ENCODE peak calls at places on chromosome 16, in four cellular contexts. A is GM12865, M is astrocyte of the spinal cord, X is glutamatergic neuron. I is an unnamed sample.

GRCh38 chr16:87966685-87967185 is 15.5 kb downstream of the BANP start:
- DNase-seq in A (no peak), M (no peak), X (no peak), I (no peak)

GRCh38 chr16:80041399-80041798 is 440.9 kb upstream of the MAF start:
- DNase-seq in M (no peak), X (no peak), A (no peak), I (no peak)

GRCh38 chr16:19522369-19523159 is 666 bp upstream of the GDE1 start:
- DNase-seq in M (no peak), X (no peak), A (peak), I (no peak)

GRCh38 chr16:19005561-19006445 is 22.1 kb downstream of the TMC7 start:
- DNase-seq in X (no peak), M (peak), A (no peak), I (peak)

GRCh38 chr16:28910046-28911031 is 14.7 kb downstream of the RABEP2 start:
- DNase-seq in M (no peak), A (no peak), X (no peak), I (no peak)

GRCh38 chr16:720507-720989 is 398 bp upstream of the ANTKMT start:
- DNase-seq in X (peak), A (peak), M (peak), I (peak)

GRCh38 chr16:2485811-2486507 is 11.0 kb downstream of the TBC1D24 start:
- DNase-seq in M (no peak), X (no peak), A (no peak), I (no peak)

GRCh38 chr16:54651851-54652770 is 278.6 kb upstream of the IRX5 start:
- DNase-seq in M (no peak), X (no peak), A (no peak), I (no peak)

GRCh38 chr16:79776243-79776884 is 175.8 kb upstream of the MAF start:
- DNase-seq in M (peak), X (peak), A (no peak), I (no peak)

GRCh38 chr16:84448444-84448843 is 56.0 kb downstream of the MEAK7 start:
- DNase-seq in A (no peak), X (no peak), M (no peak), I (no peak)

GRCh38 chr16:12845282-12845681 is 41.6 kb upstream of the CPPED1 start:
- DNase-seq in A (no peak), X (no peak), M (no peak), I (no peak)

GRCh38 chr16:10870808-10871156 is 6.2 kb upstream of the CIITA start:
- DNase-seq in A (no peak), X (no peak), M (no peak), I (no peak)

GRCh38 chr16:88455610-88456355 is 2.7 kb downstream of the ZFPM1 start:
- DNase-seq in X (peak), A (peak), M (no peak), I (peak)

GRCh38 chr16:20938426-20938825 is 37.9 kb downstream of the LYRM1 start:
- DNase-seq in X (no peak), A (no peak), M (peak), I (no peak)

GRCh38 chr16:74862743-74863244 is 88.2 kb upstream of the FA2H start:
- DNase-seq in A (peak), X (no peak), M (peak), I (no peak)

GRCh38 chr16:74019608-74020007 is 277.0 kb upstream of the PSMD7 start:
- DNase-seq in X (no peak), M (no peak), A (no peak), I (no peak)

GRCh38 chr16:83134638-83135037 is 507.9 kb downstream of the CDH13 start:
- DNase-seq in A (no peak), X (no peak), M (no peak), I (no peak)

GRCh38 chr16:55494994-55495421 is 13.9 kb upstream of the LPCAT2 start:
- DNase-seq in X (no peak), A (no peak), M (peak), I (no peak)

GRCh38 chr16:89331371-89332109 is 114.0 kb downstream of the ZNF778 start:
- DNase-seq in X (no peak), M (no peak), A (no peak), I (no peak)

GRCh38 chr16:49382916-49383315 is 9.3 kb downstream of the C16orf78 start:
- DNase-seq in X (no peak), M (no peak), A (peak), I (peak)

GRCh38 chr16:15523092-15523541 is 88.7 kb downstream of the BMERB1 start:
- DNase-seq in A (peak), X (no peak), M (no peak), I (no peak)

GRCh38 chr16:35506898-35507194 is 2047.4 kb downstream of the TP53TG3F start:
- DNase-seq in M (no peak), A (no peak), X (no peak), I (no peak)

GRCh38 chr16:56451753-56452689 is 667 bp downstream of the OGFOD1 start:
- DNase-seq in M (peak), A (peak), X (peak), I (no peak)

GRCh38 chr16:11681526-11681925 is 13.3 kb downstream of the SNN start:
- DNase-seq in X (no peak), A (peak), M (no peak), I (no peak)

GRCh38 chr16:64615647-64616280 is 506.1 kb downstream of the CDH11 start:
- DNase-seq in X (peak), M (peak), A (no peak), I (no peak)

GRCh38 chr16:15781650-15782049 is 75.2 kb downstream of the MYH11 start:
- DNase-seq in M (no peak), X (no peak), A (no peak), I (no peak)

GRCh38 chr16:51374346-51374745 is 223.3 kb upstream of the SALL1 start:
- DNase-seq in A (no peak), X (no peak), M (peak), I (no peak)

GRCh38 chr16:51374790-51375189 is 223.7 kb upstream of the SALL1 start:
- DNase-seq in M (no peak), X (no peak), A (no peak), I (no peak)

DNA sequence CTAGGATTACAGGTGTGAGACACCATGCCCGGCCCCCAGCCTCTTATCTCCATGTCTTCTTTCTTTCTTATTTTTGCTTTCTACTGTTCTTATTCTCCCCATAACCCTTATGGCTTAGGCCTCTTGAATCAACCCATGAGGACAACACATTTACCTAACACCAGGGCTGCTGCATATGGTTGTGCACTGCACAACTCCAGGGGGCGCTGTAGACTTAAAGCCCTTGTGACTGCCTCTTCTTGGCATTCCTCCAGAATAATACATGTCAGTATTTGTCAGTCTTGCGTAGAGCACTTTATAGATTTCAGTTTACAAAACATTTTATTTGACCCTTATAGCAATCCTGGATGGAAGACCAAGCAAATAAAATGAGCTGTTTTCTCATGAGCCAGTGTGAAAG is 225.0 kb upstream of the SALL1 start:
- DNase-seq in X (no peak), A (no peak), M (no peak), I (no peak)
- TF ChIP-seq CTCF in X (peak), A (no peak), M (no peak), I (peak)

DNA sequence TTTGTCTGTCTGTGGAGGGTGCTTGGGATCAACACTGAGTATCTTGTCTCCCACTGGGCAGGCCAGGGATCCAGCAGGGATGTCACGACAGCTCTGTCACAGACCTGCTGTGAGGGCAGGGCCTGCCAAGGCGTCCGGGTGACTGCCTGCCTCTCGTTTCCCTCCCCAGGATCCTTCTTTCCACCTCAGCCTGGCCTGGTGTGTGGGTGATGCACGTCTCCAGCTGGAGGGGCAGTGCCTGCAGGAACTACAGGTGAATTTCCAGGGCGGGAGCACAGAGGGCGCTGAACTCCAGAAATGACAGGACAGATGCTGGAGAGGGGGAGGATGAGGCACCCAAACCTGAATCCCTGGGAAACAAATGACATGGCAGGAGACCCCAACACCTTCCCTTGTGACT is 6.8 kb upstream of the MMP15 start:
- DNase-seq in X (peak), A (no peak), M (no peak), I (no peak)
- TF ChIP-seq CTCF in X (peak), A (no peak), M (no peak), I (no peak)

GRCh38 chr16:9226924-9227323 is 135.5 kb downstream of the HAPSTR1 start:
- DNase-seq in M (no peak), X (no peak), A (no peak), I (no peak)

GRCh38 chr16:9219811-9220210 is 128.4 kb downstream of the HAPSTR1 start:
- DNase-seq in M (no peak), A (no peak), X (no peak), I (no peak)

DNA sequence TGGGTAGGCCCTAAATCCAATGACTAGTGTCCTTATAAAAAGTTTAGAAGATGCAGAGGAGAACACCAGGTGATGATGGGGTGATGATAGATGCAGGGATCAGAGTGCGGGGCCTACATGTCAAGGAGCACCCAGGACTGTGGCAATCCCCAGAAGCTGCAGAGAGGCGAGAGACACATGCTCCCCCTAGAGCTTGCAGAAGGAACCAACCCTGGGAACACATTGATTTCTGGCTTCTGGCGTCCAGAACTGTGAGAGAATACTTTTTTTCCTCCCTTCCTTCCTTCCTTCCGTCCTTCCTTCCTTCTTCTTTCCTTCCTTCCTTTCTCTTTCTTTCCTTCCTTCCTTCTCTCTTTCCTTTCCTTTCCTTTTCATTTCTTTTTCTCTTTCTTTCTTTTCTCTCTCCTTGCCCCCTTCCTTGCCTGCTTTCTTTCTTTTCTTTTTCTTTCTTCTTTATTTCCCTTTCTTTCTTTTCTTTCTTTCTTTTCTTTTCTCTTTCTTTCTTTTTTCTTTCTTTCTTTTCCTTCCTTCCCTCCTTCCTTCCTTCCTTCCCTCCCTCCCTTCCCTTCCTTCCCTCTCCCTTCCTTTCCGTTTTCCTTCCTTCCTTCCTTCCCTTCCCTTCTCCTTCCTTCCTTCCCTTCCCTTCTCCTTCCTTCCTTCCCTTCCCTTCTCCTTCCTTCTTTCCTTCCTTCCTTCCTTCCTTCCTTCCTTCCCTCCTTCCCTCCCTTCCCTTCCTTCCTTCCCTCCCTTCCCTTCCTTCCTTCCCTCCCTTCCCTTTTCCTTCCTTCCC is 134.3 kb downstream of the HAPSTR1 start:
- DNase-seq in A (peak), X (peak), M (no peak), I (no peak)
- TF ChIP-seq CTCF in A (peak), X (peak), M (peak), I (peak)

DNA sequence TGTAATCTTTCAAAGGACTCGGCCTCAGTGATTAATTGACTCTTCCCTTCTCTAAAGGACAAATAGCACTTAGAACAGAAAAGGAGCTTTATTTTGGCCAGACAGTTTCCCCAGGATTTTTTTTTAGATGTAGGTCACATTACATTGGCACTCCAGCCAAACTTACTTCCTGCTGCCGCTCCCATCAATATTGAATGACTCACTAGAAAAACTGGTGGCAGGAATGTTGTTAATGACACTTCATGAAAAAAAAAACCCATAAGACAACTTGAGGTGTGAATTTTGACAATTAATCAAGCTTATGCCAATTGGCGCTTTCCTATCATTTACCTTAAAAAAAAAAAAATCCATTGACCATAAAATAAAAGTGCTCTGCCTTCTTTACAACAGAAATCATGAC is 432.5 kb downstream of the TOX3 start:
- DNase-seq in A (no peak), X (no peak), M (no peak), I (no peak)
- TF ChIP-seq CTCF in A (no peak), X (no peak), M (no peak), I (no peak)

GRCh38 chr16:67481561-67482259 is 753 bp upstream of the ATP6V0D1 start:
- DNase-seq in A (peak), M (no peak), X (no peak), I (no peak)
- TF ChIP-seq CTCF in A (no peak), M (no peak), X (no peak), I (no peak)

GRCh38 chr16:23501291-23501690 is 9.0 kb downstream of the GGA2 start:
- DNase-seq in X (no peak), M (no peak), A (no peak), I (no peak)
- TF ChIP-seq CTCF in X (no peak), M (no peak), A (no peak), I (no peak)

DNA sequence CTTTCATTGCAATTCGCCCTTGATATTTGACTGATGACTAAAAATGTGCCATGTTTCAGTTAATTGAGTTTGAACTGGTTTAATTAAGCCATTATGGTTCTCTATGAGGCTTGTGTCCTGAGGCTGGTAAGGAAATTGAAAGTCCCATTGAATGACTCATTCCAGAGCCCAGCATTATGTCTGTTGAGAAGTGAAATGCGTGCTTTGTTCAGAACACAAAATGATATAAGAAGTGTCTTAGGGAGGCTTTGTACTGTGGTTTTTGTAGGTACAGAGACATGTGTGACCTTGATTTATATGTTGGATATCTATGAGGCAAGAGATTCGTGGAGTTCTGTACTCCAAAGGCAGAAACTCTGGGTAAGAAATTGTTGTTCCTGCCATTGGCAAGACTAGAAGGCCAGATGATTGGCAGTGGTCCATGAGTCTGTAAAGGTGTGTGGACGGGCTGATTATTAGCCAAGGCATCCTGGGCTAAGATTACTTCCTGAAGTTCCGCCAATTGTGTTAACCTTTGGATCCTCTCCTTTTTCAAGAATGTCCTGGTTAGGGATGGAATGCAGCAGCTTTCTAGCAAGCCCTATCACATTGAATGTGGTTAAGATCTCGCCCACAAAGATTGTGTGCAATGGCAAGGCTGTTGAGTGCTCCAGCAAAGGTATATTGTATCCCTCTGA is 103.7 kb downstream of the NPIPB5 start:
- DNase-seq in M (peak), X (no peak), A (no peak), I (no peak)
- TF ChIP-seq CTCF in M (no peak), X (no peak), A (no peak), I (no peak)

GRCh38 chr16:71895679-71896385 is 501 bp downstream of the IST1 start:
- DNase-seq in M (peak), A (peak), X (peak), I (no peak)

GRCh38 chr16:71896688-71897368 is 1.5 kb downstream of the IST1 start:
- DNase-seq in M (no peak), A (no peak), X (no peak), I (no peak)

GRCh38 chr16:71894921-71895678 is at the start of gene IST1:
- DNase-seq in M (peak), X (peak), A (peak), I (peak)

GRCh38 chr16:71893888-71894228 is 1.5 kb upstream of the IST1 start:
- DNase-seq in A (no peak), X (no peak), M (no peak), I (no peak)

DNA sequence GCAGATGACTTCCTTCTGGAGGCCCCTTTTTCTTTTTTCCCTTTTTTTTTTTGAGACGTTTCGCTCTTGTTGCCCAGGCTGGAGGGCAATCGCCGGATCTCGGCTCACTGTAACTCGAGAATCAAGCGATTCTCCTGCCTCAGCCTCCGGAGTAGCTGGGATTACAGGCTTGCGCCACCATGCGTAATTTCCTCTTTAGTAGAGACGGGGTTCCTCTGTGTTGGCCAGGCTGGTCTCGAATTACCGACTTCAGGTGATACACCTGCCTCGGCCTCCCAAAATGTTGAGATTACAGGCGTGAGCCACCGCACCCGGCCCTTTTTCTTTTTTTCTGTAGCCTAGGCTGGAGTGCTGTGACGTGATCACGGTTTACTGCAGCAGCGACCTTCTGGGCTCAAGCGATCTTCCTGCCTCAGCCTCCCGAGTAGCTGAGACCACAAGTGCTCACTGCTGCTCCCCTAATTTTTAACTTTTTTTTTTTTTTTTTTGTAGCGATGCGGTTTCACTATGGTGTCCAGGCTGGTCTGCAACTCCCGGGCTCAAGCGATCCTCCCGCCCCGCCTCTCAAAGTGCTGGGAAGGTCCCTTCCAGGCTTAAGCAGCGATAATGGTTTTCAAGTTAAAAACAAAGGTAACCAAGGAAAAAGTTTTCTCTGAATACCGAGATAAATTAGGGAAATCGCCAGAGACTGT is 956 bp upstream of the IST1 start:
- DNase-seq in X (peak), M (peak), A (peak), I (peak)
- TF ChIP-seq CTCF in X (no peak), M (peak), A (no peak), I (no peak)

DNA sequence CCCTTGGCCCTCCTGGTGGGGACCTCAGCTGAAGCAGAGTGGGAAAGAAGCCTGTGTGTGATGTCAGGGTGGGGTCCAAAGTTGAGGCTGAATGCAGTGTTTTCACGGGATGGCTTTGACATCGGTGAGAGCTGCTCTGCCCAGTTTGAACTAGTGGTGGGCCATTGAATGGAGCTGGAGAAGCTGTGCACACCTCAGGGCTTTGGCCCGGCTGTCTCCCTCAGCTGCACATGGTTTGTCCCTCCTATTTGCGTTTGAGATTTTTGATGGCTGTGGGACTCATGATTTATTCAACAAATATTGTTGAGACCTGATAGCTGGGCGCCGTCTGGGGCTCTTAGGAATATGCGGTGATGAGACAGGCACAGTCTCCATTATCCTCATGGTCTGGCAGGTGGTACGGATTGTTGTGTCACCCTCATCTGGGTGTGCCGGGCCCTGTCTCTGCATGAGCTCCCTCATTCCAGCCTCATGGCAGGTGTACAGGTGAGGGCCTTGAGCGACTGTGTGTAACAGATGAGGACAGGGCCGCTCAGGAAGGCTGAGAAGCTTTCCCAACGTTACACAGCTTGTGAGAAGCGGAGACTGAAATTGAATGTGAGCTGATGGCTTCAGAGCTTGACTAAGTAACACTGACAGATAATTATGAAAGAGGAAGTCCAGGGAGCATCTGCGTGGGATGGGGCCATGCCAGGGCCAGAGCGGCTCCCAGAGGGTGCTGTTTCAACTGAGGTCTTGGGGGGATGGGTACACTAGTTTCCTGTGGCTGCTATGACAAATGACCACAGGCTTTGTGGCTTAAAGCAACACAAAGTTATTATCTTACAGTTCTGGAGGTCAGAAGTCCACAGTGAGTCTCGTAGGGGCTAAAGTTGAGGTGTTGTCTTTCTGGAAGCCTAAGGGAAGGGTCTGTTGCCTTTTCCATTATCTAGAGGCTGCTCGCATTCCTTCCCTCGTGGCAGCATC is 36.5 kb downstream of the CMIP start:
- DNase-seq in A (peak), X (no peak), M (peak), I (no peak)
- TF ChIP-seq CTCF in A (peak), X (no peak), M (no peak), I (no peak)

I was measured in neural crest cell.